ENCODE peak calls at places on chromosomes 13 and 19, in nine cellular contexts. I is heart right ventricle, K is lower lobe of right lung, Q is pancreas, V is HepG2, X is right lobe of liver, U is foreskin keratinocyte, B is heart left ventricle, O is Panc1. W is an unnamed sample.

GRCh38 chr13:47139519-47139918 is 242.7 kb upstream of the HTR2A start:
- ATAC-seq in I (no peak), K (no peak), Q (no peak), V (no peak), X (no peak), U (no peak), B (no peak), O (no peak), W (no peak)

GRCh38 chr13:92682832-92683517 is 543.6 kb upstream of the GPC6 start:
- ATAC-seq in I (peak; percentile 47), K (no peak), Q (no peak), V (no peak), X (no peak), U (no peak), B (peak; percentile 80), O (no peak), W (peak; percentile 43)

GRCh38 chr13:30711375-30711774 is 24.0 kb upstream of the ALOX5AP start:
- ATAC-seq in I (no peak), K (no peak), Q (no peak), V (no peak), X (no peak), U (peak; percentile 44), B (no peak), O (no peak), W (no peak)

GRCh38 chr19:14097532-14098151 is 7.1 kb upstream of the SAMD1 start:
- ATAC-seq in I (peak; percentile 2), K (no peak), Q (no peak), V (peak; percentile 73), X (peak; percentile 54), U (no peak), B (no peak), O (no peak), W (no peak)

GRCh38 chr13:85142351-85142750 is 656.9 kb downstream of the SLITRK6 start:
- ATAC-seq in I (no peak), K (peak; percentile 24), Q (no peak), V (no peak), X (no peak), U (no peak), B (no peak), O (no peak), W (no peak)

GRCh38 chr13:41188584-41188983 is 5.8 kb downstream of the KBTBD7 start:
- ATAC-seq in I (no peak), K (no peak), Q (no peak), V (no peak), X (no peak), U (no peak), B (no peak), O (no peak), W (no peak)

GRCh38 chr13:92175330-92175729 is 776.9 kb downstream of the GPC5 start:
- ATAC-seq in I (no peak), K (no peak), Q (no peak), V (peak; percentile 77), X (peak; percentile 72), U (peak; percentile 25), B (no peak), O (no peak), W (no peak)

GRCh38 chr19:4582980-4583842 is 23.7 kb upstream of the SEMA6B start:
- ATAC-seq in I (no peak), K (no peak), Q (no peak), V (peak; percentile 45), X (peak; percentile 24), U (no peak), B (no peak), O (peak; percentile 60), W (no peak)

GRCh38 chr19:17109962-17110598 is 34.5 kb downstream of the MYO9B start:
- ATAC-seq in I (no peak), K (peak; percentile 61), Q (no peak), V (no peak), X (no peak), U (no peak), B (peak; percentile 35), O (no peak), W (no peak)

GRCh38 chr13:20494656-20495055 is 31.0 kb downstream of the CRYL1 start:
- ATAC-seq in I (no peak), K (no peak), Q (no peak), V (no peak), X (no peak), U (peak; percentile 66), B (no peak), O (peak; percentile 54), W (peak; percentile 18)

GRCh38 chr19:42441047-42441440 is 1.7 kb downstream of the CXCL17 start:
- ATAC-seq in I (no peak), K (peak; percentile 28), Q (no peak), V (peak; percentile 53), X (peak; percentile 10), U (no peak), B (no peak), O (no peak), W (no peak)

GRCh38 chr13:113789167-113789566 is 30.1 kb downstream of the TMEM255B start:
- ATAC-seq in I (no peak), K (no peak), Q (no peak), V (no peak), X (no peak), U (no peak), B (no peak), O (no peak), W (no peak)

GRCh38 chr13:99690426-99691189 is 189.3 kb downstream of the TM9SF2 start:
- ATAC-seq in I (no peak), K (no peak), Q (no peak), V (no peak), X (no peak), U (no peak), B (no peak), O (no peak), W (no peak)
- H3K4me1 ChIP-seq in I (peaks cover 14% of the 10 kb centered on the region), K (no peaks in the 10 kb centered on the region), Q (no peaks in the 10 kb centered on the region), V (peaks cover 26% of the 10 kb centered on the region), X (no peaks in the 10 kb centered on the region), U (no peaks in the 10 kb centered on the region), B (no peaks in the 10 kb centered on the region), O (no peaks in the 10 kb centered on the region), W (no peaks in the 10 kb centered on the region)

GRCh38 chr19:6261883-6262282 is 17.9 kb downstream of the MLLT1 start:
- ATAC-seq in I (no peak), K (no peak), Q (no peak), V (no peak), X (no peak), U (no peak), B (no peak), O (no peak), W (no peak)

GRCh38 chr19:6259312-6259861 is 20.4 kb downstream of the MLLT1 start:
- ATAC-seq in I (no peak), K (no peak), Q (no peak), V (no peak), X (peak; percentile 95), U (no peak), B (no peak), O (no peak), W (peak; percentile 29)

GRCh38 chr19:6260376-6260775 is 19.4 kb downstream of the MLLT1 start:
- ATAC-seq in I (peak; percentile 27), K (no peak), Q (no peak), V (no peak), X (no peak), U (no peak), B (no peak), O (no peak), W (no peak)

GRCh38 chr19:6262519-6262918 is 17.3 kb downstream of the MLLT1 start:
- ATAC-seq in I (no peak), K (no peak), Q (no peak), V (no peak), X (no peak), U (no peak), B (no peak), O (no peak), W (no peak)

DNA sequence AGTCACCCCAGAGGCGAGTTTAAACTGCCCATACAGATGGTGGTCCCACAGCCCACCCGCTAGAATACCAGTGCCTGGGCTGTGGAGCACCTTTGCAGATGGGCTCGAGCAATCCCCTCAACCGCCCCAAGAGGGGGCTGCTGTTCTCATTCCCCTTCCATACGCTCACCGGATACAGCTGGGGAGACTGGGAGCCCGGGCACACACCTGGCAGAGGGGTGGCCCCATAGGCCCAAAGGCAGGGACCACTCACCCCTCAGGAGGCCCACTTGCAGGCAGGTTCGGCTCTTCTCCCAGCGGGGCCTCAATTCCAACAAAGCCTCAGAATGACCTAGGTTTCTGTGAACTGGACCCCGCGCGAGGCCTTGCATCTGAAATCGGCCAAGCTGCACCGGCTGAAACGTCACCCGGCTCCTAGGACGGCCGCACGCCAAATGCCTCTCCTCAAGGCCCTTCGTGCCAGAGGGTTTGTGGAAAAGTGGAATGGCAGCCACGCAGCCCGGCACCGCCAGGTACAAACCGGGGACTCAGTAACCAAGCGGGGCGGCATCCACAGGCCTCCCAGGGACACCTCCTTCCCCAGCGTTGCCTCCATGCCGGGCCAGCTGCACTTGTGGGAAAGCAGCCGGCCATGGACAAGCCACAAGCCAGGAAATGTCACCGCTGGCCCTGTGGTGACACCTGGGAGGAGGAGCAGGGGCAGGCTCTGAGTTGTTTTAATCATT is 18.7 kb downstream of the MLLT1 start:
- ATAC-seq in I (peak; percentile 52), K (peak; percentile 59), Q (no peak), V (peak; percentile 91), X (peak; percentile 33), U (peak; percentile 74), B (peak; percentile 49), O (peak; percentile 90), W (peak; percentile 54)
- H3K27ac ChIP-seq in I (no peak overlapping the region), K (no peak overlapping the region), Q (no peak overlapping the region), V (no peak overlapping the region), X (no peak overlapping the region), U (no peak overlapping the region), B (no peak overlapping the region), O (no peak overlapping the region), W (no peak overlapping the region)

GRCh38 chr13:99507054-99507453 is 5.8 kb downstream of the TM9SF2 start:
- ATAC-seq in I (no peak), K (no peak), Q (no peak), V (no peak), X (peak; percentile 65), U (no peak), B (no peak), O (no peak), W (no peak)
- H3K4me1 ChIP-seq in I (peaks cover 75% of the 10 kb centered on the region), K (peaks cover 69% of the 10 kb centered on the region), Q (peaks cover 20% of the 10 kb centered on the region), V (peaks cover 49% of the 10 kb centered on the region), X (peaks cover 30% of the 10 kb centered on the region), U (peaks cover 18% of the 10 kb centered on the region), B (peaks cover 6% of the 10 kb centered on the region), O (peaks cover 8% of the 10 kb centered on the region), W (peaks cover 54% of the 10 kb centered on the region)

GRCh38 chr19:19399733-19400438 is 5.6 kb upstream of the GATAD2A start:
- ATAC-seq in I (no peak), K (no peak), Q (no peak), V (no peak), X (peak; percentile 8), U (no peak), B (no peak), O (peak; percentile 58), W (no peak)
- H3K27ac ChIP-seq in I (no peak overlapping the region), K (no peak overlapping the region), Q (no peak overlapping the region), V (no peak overlapping the region), X (no peak overlapping the region), U (no peak overlapping the region), B (no peak overlapping the region), O (peak overlapping the region; percentile 54), W (no peak overlapping the region)